ENCODE peak calls at places on chromosomes 4 and X, in eight cellular contexts. E, J, V, M, O, A, W and N are unnamed samples.

GRCh38 chr4:147955827-147956565 is 224.1 kb downstream of the ARHGAP10 start:
- DNase-seq in E (no peak), V (no peak), J (no peak), W (no peak), M (no peak), A (no peak), O (no peak), N (no peak)

GRCh38 chr4:42142586-42142985 is 9.9 kb downstream of the BEND4 start:
- DNase-seq in E (no peak), W (no peak), A (no peak), M (no peak), V (no peak), J (no peak), O (no peak), N (no peak)

GRCh38 chr4:151750156-151750555 is 10.7 kb downstream of the GATB start:
- DNase-seq in V (no peak), E (no peak), W (no peak), A (no peak), M (no peak), O (no peak), J (no peak), N (no peak)

GRCh38 chr4:17561195-17561909 is 15.6 kb upstream of the LAP3 start:
- DNase-seq in W (no peak), O (no peak), V (no peak), E (peak; percentile 53), A (peak; percentile 13), M (no peak), J (no peak), N (peak; percentile 47)

GRCh38 chrX:57752866-57753265 is 72.8 kb upstream of the NLRP2B start:
- DNase-seq in E (no peak), O (no peak), J (no peak), M (no peak), V (no peak), A (no peak), W (no peak), N (no peak)

GRCh38 chr4:94714761-94715160 is 43.0 kb upstream of the BMPR1B start:
- DNase-seq in M (no peak), V (no peak), W (no peak), E (peak; percentile 71), J (no peak), A (peak; percentile 63), O (no peak), N (peak; percentile 94)

GRCh38 chr4:166839615-166840251 is 394.6 kb downstream of the SPOCK3 start:
- DNase-seq in A (no peak), M (no peak), E (no peak), W (no peak), O (no peak), V (no peak), J (no peak), N (no peak)

GRCh38 chrX:24424948-24425347 is 40.1 kb upstream of the PDK3 start:
- DNase-seq in W (no peak), J (no peak), A (no peak), M (no peak), V (no peak), E (peak; percentile 68), O (no peak), N (peak; percentile 57)

GRCh38 chrX:30971761-30972603 is 82.9 kb upstream of the TAB3 start:
- DNase-seq in E (peak; percentile 47), M (peak; percentile 9), A (peak; percentile 49), O (peak; percentile 10), J (peak; percentile 53), W (peak; percentile 1), V (no peak), N (no peak)

GRCh38 chr4:86961605-86962295 is 26.9 kb downstream of the AFF1 start:
- DNase-seq in A (no peak), M (no peak), E (no peak), V (no peak), W (no peak), J (no peak), O (no peak), N (no peak)

GRCh38 chr4:15427126-15427525 is 707 bp upstream of the C1QTNF7 start:
- DNase-seq in M (no peak), A (peak; percentile 4), V (no peak), E (no peak), J (no peak), O (no peak), W (no peak), N (no peak)

GRCh38 chrX:105636667-105637066 is 185.7 kb upstream of the NRK start:
- DNase-seq in J (no peak), O (no peak), M (no peak), E (no peak), V (no peak), W (no peak), A (no peak), N (no peak)

GRCh38 chr4:147465461-147465860 is 15.4 kb upstream of the EDNRA start:
- DNase-seq in W (no peak), O (no peak), M (no peak), J (no peak), A (no peak), E (no peak), V (no peak), N (no peak)

GRCh38 chr4:70192895-70193294 is 2.6 kb upstream of the ODAM start:
- DNase-seq in M (no peak), W (no peak), E (no peak), J (no peak), O (no peak), V (no peak), A (no peak), N (no peak)

GRCh38 chr4:5827108-5828004 is 65.5 kb downstream of the CRMP1 start:
- DNase-seq in O (no peak), E (peak; percentile 63), A (peak; percentile 18), J (no peak), V (no peak), W (no peak), M (no peak), N (no peak)

GRCh38 chr4:145279122-145279960 is 99.0 kb upstream of the OTUD4 start:
- DNase-seq in A (peak; percentile 77), J (no peak), E (peak; percentile 96), O (no peak), V (no peak), W (peak; percentile 6), M (no peak), N (peak; percentile 16)

GRCh38 chr4:156638332-156638731 is 333.3 kb downstream of the PDGFC start:
- DNase-seq in W (no peak), A (no peak), E (peak; percentile 68), V (no peak), O (no peak), J (no peak), M (no peak), N (peak; percentile 44)

GRCh38 chrX:1416965-1417760 is 25.2 kb upstream of the SLC25A6 start:
- DNase-seq in W (no peak), E (no peak), M (no peak), A (no peak), V (no peak), O (no peak), J (no peak), N (no peak)

GRCh38 chr4:33959519-33959918 is 2284.8 kb downstream of the ARAP2 start:
- DNase-seq in W (no peak), E (no peak), V (no peak), A (no peak), M (no peak), O (no peak), J (no peak), N (no peak)

GRCh38 chr4:13524504-13525243 is 19.6 kb downstream of the NKX3-2 start:
- DNase-seq in J (no peak), E (peak; percentile 34), O (no peak), A (no peak), V (no peak), M (no peak), W (no peak), N (no peak)

GRCh38 chr4:10571896-10572295 is 112.7 kb downstream of the CLNK start:
- DNase-seq in M (no peak), V (no peak), J (no peak), E (no peak), O (no peak), W (no peak), A (no peak), N (peak; percentile 64)

GRCh38 chrX:9612146-9612505 is 147.3 kb downstream of the TBL1X start:
- DNase-seq in J (no peak), W (no peak), A (no peak), V (no peak), E (no peak), O (no peak), M (no peak), N (no peak)

GRCh38 chr4:38715076-38715475 is 51.1 kb downstream of the KLF3 start:
- DNase-seq in A (no peak), W (no peak), J (no peak), M (no peak), V (no peak), O (no peak), E (no peak), N (peak; percentile 34)

GRCh38 chrX:8084023-8084422 is 87.0 kb downstream of the VCX2 start:
- DNase-seq in E (no peak), O (no peak), W (no peak), M (no peak), A (no peak), V (no peak), J (no peak), N (no peak)